ENCODE peak calls at places on chromosomes 7 and 10, in seven cellular contexts. One of them, this sample, is unnamed.
A peak's percentile ranks its signal among the peaks of the same experiment; 100 is the strongest.

GRCh38 chr10:67665491-67665890 is 30.5 kb downstream of the CTNNA3 start:
- DNase-seq in GM20000: no peak
- DNase-seq in mesenteric fat pad: no peak
- DNase-seq in endothelial cell of umbilical vein: no peak
- DNase-seq in NCI-H69: peak; percentile 3
- DNase-seq in HFF-Myc: no peak
- DNase-seq in sciatic nerve: no peak
- DNase-seq in this sample: no peak

GRCh38 chr10:82438277-82438676 is 563.3 kb downstream of the NRG3 start:
- DNase-seq in sciatic nerve: no peak
- DNase-seq in GM20000: no peak
- DNase-seq in NCI-H69: peak; percentile 6
- DNase-seq in HFF-Myc: no peak
- DNase-seq in endothelial cell of umbilical vein: no peak
- DNase-seq in mesenteric fat pad: no peak
- DNase-seq in this sample: no peak

GRCh38 chr10:34063592-34063991 is 729.1 kb upstream of the NRP1 start:
- DNase-seq in GM20000: no peak
- DNase-seq in endothelial cell of umbilical vein: no peak
- DNase-seq in NCI-H69: no peak
- DNase-seq in HFF-Myc: no peak
- DNase-seq in sciatic nerve: no peak
- DNase-seq in mesenteric fat pad: no peak
- DNase-seq in this sample: no peak

GRCh38 chr10:72466018-72466417 is 111.3 kb upstream of the DNAJB12 start:
- DNase-seq in GM20000: no peak
- DNase-seq in HFF-Myc: no peak
- DNase-seq in sciatic nerve: no peak
- DNase-seq in mesenteric fat pad: no peak
- DNase-seq in NCI-H69: no peak
- DNase-seq in endothelial cell of umbilical vein: no peak
- DNase-seq in this sample: no peak

GRCh38 chr7:24665564-24666294 is 91.5 kb downstream of the GSDME start:
- DNase-seq in HFF-Myc: peak; percentile 22
- DNase-seq in GM20000: peak; percentile 34
- DNase-seq in sciatic nerve: no peak
- DNase-seq in endothelial cell of umbilical vein: peak; percentile 66
- DNase-seq in NCI-H69: peak; percentile 59
- DNase-seq in mesenteric fat pad: no peak
- DNase-seq in this sample: peak; percentile 72

GRCh38 chr7:108026116-108026515 is 23.2 kb upstream of the LAMB1 start:
- DNase-seq in sciatic nerve: no peak
- DNase-seq in GM20000: no peak
- DNase-seq in NCI-H69: no peak
- DNase-seq in mesenteric fat pad: no peak
- DNase-seq in HFF-Myc: no peak
- DNase-seq in endothelial cell of umbilical vein: no peak
- DNase-seq in this sample: no peak

GRCh38 chr7:42071372-42072261 is 165.4 kb downstream of the GLI3 start:
- DNase-seq in NCI-H69: no peak
- DNase-seq in HFF-Myc: no peak
- DNase-seq in mesenteric fat pad: no peak
- DNase-seq in GM20000: no peak
- DNase-seq in endothelial cell of umbilical vein: no peak
- DNase-seq in sciatic nerve: no peak
- DNase-seq in this sample: no peak

GRCh38 chr7:881441-882234 is 5.3 kb downstream of the GET4 start:
- DNase-seq in HFF-Myc: no peak
- DNase-seq in mesenteric fat pad: no peak
- DNase-seq in endothelial cell of umbilical vein: no peak
- DNase-seq in NCI-H69: peak; percentile 81
- DNase-seq in sciatic nerve: no peak
- DNase-seq in GM20000: no peak
- DNase-seq in this sample: no peak

GRCh38 chr7:157992511-157993160 is 595.0 kb downstream of the PTPRN2 start:
- DNase-seq in endothelial cell of umbilical vein: no peak
- DNase-seq in GM20000: no peak
- DNase-seq in HFF-Myc: no peak
- DNase-seq in NCI-H69: no peak
- DNase-seq in sciatic nerve: no peak
- DNase-seq in mesenteric fat pad: no peak
- DNase-seq in this sample: no peak

GRCh38 chr10:32132357-32132756 is 76.1 kb upstream of the KIF5B start:
- DNase-seq in sciatic nerve: no peak
- DNase-seq in GM20000: no peak
- DNase-seq in endothelial cell of umbilical vein: no peak
- DNase-seq in mesenteric fat pad: no peak
- DNase-seq in NCI-H69: peak; percentile 3
- DNase-seq in HFF-Myc: no peak
- DNase-seq in this sample: no peak

GRCh38 chr7:119630570-119630969 is 642.4 kb upstream of the KCND2 start:
- DNase-seq in mesenteric fat pad: no peak
- DNase-seq in HFF-Myc: no peak
- DNase-seq in sciatic nerve: no peak
- DNase-seq in GM20000: no peak
- DNase-seq in endothelial cell of umbilical vein: no peak
- DNase-seq in NCI-H69: no peak
- DNase-seq in this sample: no peak

GRCh38 chr10:123882177-123882576 is 9.4 kb downstream of the CPXM2 start:
- DNase-seq in mesenteric fat pad: no peak
- DNase-seq in GM20000: no peak
- DNase-seq in NCI-H69: no peak
- DNase-seq in endothelial cell of umbilical vein: no peak
- DNase-seq in HFF-Myc: no peak
- DNase-seq in sciatic nerve: no peak
- DNase-seq in this sample: no peak

This sample was measured in Peyer's patch.